ENCODE peak calls at places on chromosome 1, in nine cellular contexts. C is AG20443; G is heart left ventricle; B is adipocyte; Q is CD4-positive, alpha-beta T cell; M is left colon; R is stimulated activated CD8-positive, alpha-beta memory T cell treated with anti-CD3 and anti-CD28 coated beads, Interleukin-15, amount 100 ng/mL, for 4 hours; D is effector memory CD8-positive, alpha-beta T cell; N is activated CD4-positive, alpha-beta T cell treated with anti-CD3 and anti-CD28 coated beads, Interleukin-2, amount 50 U/mL, for 1 hour. L is an unnamed sample.

GRCh38 chr1:156618853-156619581 is at the start of gene HAPLN2:
- DNase-seq in C (no peak), G (no peak), B (peak; percentile 29), Q (no peak), M (no peak), R (no peak), D (no peak), N (peak; percentile 24), L (no peak)

GRCh38 chr1:161200992-161201827 is 957 bp upstream of the NDUFS2 start:
- DNase-seq in C (peak; percentile 72), G (peak; percentile 70), B (peak; percentile 46), Q (no peak), M (peak; percentile 55), R (no peak), D (no peak), N (no peak), L (peak; percentile 85)

GRCh38 chr1:35886606-35887431 is 3.8 kb downstream of the AGO1 start:
- DNase-seq in C (no peak), G (no peak), B (no peak), Q (no peak), M (no peak), R (no peak), D (no peak), N (no peak), L (no peak)

GRCh38 chr1:44696789-44697188 is 22.3 kb downstream of the ARMH1 start:
- DNase-seq in C (no peak), G (no peak), B (no peak), Q (peak; percentile 16), M (no peak), R (no peak), D (peak; percentile 28), N (peak; percentile 16), L (no peak)

GRCh38 chr1:6519491-6519934 is 28.0 kb upstream of the PLEKHG5 start:
- DNase-seq in C (no peak), G (peak; percentile 58), B (no peak), Q (no peak), M (no peak), R (no peak), D (no peak), N (no peak), L (peak; percentile 35)

GRCh38 chr1:21655748-21656147 is 13.4 kb downstream of the RAP1GAP start:
- DNase-seq in C (no peak), G (peak; percentile 5), B (no peak), Q (no peak), M (no peak), R (no peak), D (no peak), N (no peak), L (no peak)

GRCh38 chr1:43073490-43074230 is 98.4 kb downstream of the EBNA1BP2 start:
- DNase-seq in C (peak; percentile 84), G (no peak), B (peak; percentile 91), Q (peak; percentile 66), M (peak; percentile 52), R (peak; percentile 31), D (peak; percentile 67), N (peak; percentile 72), L (peak; percentile 67)

GRCh38 chr1:15371610-15372539 is 37.8 kb upstream of the EFHD2 start:
- DNase-seq in C (no peak), G (no peak), B (no peak), Q (no peak), M (no peak), R (no peak), D (no peak), N (no peak), L (no peak)

GRCh38 chr1:245292571-245292970 is 137.8 kb downstream of the KIF26B start:
- DNase-seq in C (no peak), G (no peak), B (no peak), Q (no peak), M (no peak), R (no peak), D (no peak), N (no peak), L (no peak)

GRCh38 chr1:20521960-20522861 is 14.3 kb upstream of the MUL1 start:
- DNase-seq in C (peak; percentile 78), G (peak; percentile 68), B (peak; percentile 96), Q (peak; percentile 64), M (peak; percentile 60), R (no peak), D (peak; percentile 62), N (peak; percentile 67), L (peak; percentile 67)

GRCh38 chr1:116868386-116868785 is 41.3 kb upstream of the PTGFRN start:
- DNase-seq in C (no peak), G (no peak), B (no peak), Q (no peak), M (no peak), R (no peak), D (no peak), N (no peak), L (no peak)

GRCh38 chr1:28436211-28436769 is 66.8 kb downstream of the PHACTR4 start:
- DNase-seq in C (no peak), G (no peak), B (no peak), Q (no peak), M (no peak), R (no peak), D (no peak), N (no peak), L (no peak)

GRCh38 chr1:90831910-90832309 is 114.8 kb upstream of the BARHL2 start:
- DNase-seq in C (no peak), G (no peak), B (no peak), Q (no peak), M (no peak), R (no peak), D (no peak), N (no peak), L (no peak)

GRCh38 chr1:10601342-10602060 is 126.8 kb downstream of the PEX14 start:
- DNase-seq in C (no peak), G (no peak), B (no peak), Q (no peak), M (no peak), R (no peak), D (no peak), N (no peak), L (no peak)

GRCh38 chr1:53147171-53147570 is 4.7 kb upstream of the SLC1A7 start:
- DNase-seq in C (no peak), G (no peak), B (peak; percentile 15), Q (no peak), M (no peak), R (no peak), D (no peak), N (no peak), L (no peak)

GRCh38 chr1:158371188-158371953 is 17.7 kb downstream of the CD1E start:
- DNase-seq in C (no peak), G (no peak), B (no peak), Q (no peak), M (no peak), R (no peak), D (no peak), N (no peak), L (no peak)

GRCh38 chr1:103459385-103459784 is 66.1 kb upstream of the RNPC3 start:
- DNase-seq in C (no peak), G (no peak), B (no peak), Q (no peak), M (no peak), R (no peak), D (no peak), N (no peak), L (peak; percentile 29)

GRCh38 chr1:230860617-230861384 is 7.5 kb downstream of the C1orf198 start:
- DNase-seq in C (no peak), G (no peak), B (no peak), Q (no peak), M (no peak), R (no peak), D (no peak), N (no peak), L (no peak)

GRCh38 chr1:153616885-153617428 is 832 bp upstream of the S100A14 start:
- DNase-seq in C (no peak), G (no peak), B (no peak), Q (no peak), M (no peak), R (no peak), D (no peak), N (no peak), L (no peak)

GRCh38 chr1:231091853-231092301 is 51.8 kb upstream of the FAM89A start:
- DNase-seq in C (peak; percentile 24), G (no peak), B (no peak), Q (peak; percentile 35), M (no peak), R (no peak), D (peak; percentile 17), N (peak; percentile 39), L (peak; percentile 1)

GRCh38 chr1:240455228-240455821 is 156.6 kb downstream of the GREM2 start:
- DNase-seq in C (no peak), G (no peak), B (no peak), Q (no peak), M (no peak), R (no peak), D (no peak), N (no peak), L (peak; percentile 15)

GRCh38 chr1:180482425-180483275 is 19.7 kb downstream of the ACBD6 start:
- DNase-seq in C (peak; percentile 46), G (no peak), B (peak; percentile 89), Q (no peak), M (no peak), R (no peak), D (no peak), N (no peak), L (peak; percentile 59)

GRCh38 chr1:22420456-22421053 is 31.1 kb upstream of the ZBTB40 start:
- DNase-seq in C (peak; percentile 94), G (peak; percentile 89), B (peak; percentile 91), Q (peak; percentile 45), M (peak; percentile 67), R (no peak), D (peak; percentile 25), N (peak; percentile 50), L (peak; percentile 74)

GRCh38 chr1:47840791-47841190 is 156.4 kb downstream of the TRABD2B start:
- DNase-seq in C (no peak), G (no peak), B (no peak), Q (no peak), M (no peak), R (no peak), D (no peak), N (no peak), L (no peak)

GRCh38 chr1:207944571-207944970 is 33.6 kb upstream of the CD34 start:
- DNase-seq in C (no peak), G (no peak), B (no peak), Q (no peak), M (no peak), R (no peak), D (no peak), N (no peak), L (peak; percentile 69)

GRCh38 chr1:43975249-43975961 is 645 bp downstream of the ATP6V0B start:
- DNase-seq in C (peak; percentile 58), G (peak; percentile 80), B (peak; percentile 67), Q (peak; percentile 29), M (peak; percentile 80), R (no peak), D (no peak), N (peak; percentile 27), L (peak; percentile 17)

GRCh38 chr1:240854367-240854766 is 242.4 kb upstream of the GREM2 start:
- DNase-seq in C (peak; percentile 82), G (no peak), B (peak; percentile 72), Q (no peak), M (no peak), R (no peak), D (no peak), N (no peak), L (peak; percentile 74)

GRCh38 chr1:29426701-29427279 is 190.5 kb downstream of the PTPRU start:
- DNase-seq in C (no peak), G (no peak), B (no peak), Q (no peak), M (no peak), R (no peak), D (no peak), N (no peak), L (no peak)

GRCh38 chr1:49171941-49172593 is 395.4 kb upstream of the BEND5 start:
- DNase-seq in C (no peak), G (no peak), B (no peak), Q (no peak), M (no peak), R (no peak), D (no peak), N (no peak), L (peak; percentile 2)

GRCh38 chr1:232218955-232219865 is 410.7 kb downstream of the SIPA1L2 start:
- DNase-seq in C (peak; percentile 33), G (peak; percentile 66), B (no peak), Q (no peak), M (no peak), R (no peak), D (no peak), N (no peak), L (no peak)

GRCh38 chr1:116514708-116515525 is 55.9 kb downstream of the CD58 start:
- DNase-seq in C (no peak), G (no peak), B (no peak), Q (peak; percentile 40), M (no peak), R (no peak), D (peak; percentile 67), N (peak; percentile 61), L (peak; percentile 45)

L was measured in AG10803.